ENCODE peak calls at places on chromosomes 11 and 22, in nine cellular contexts. P is mesenteric fat pad; C is heart right ventricle; H is left colon; G is A172; X is substantia nigra; K is Daoy; M is AG09309; Y is stimulated activated CD4-positive, alpha-beta T cell treated with anti-CD3 and anti-CD28 coated beads, Interleukin-1b, Interleukin-23, amount 100 ng/mL, for 24 hours. B is an unnamed sample.
A peak's percentile ranks its signal among the peaks of the same experiment; 100 is the strongest.

GRCh38 chr11:99739464-99740089 is 718.8 kb downstream of the CNTN5 start:
- DNase-seq in P (no peak), C (no peak), H (no peak), G (peak; percentile 22), X (no peak), K (peak; percentile 11), M (no peak), Y (no peak), B (peak; percentile 17)

GRCh38 chr11:7687386-7687785 is 14.1 kb upstream of the CYB5R2 start:
- DNase-seq in P (no peak), C (no peak), H (no peak), G (no peak), X (no peak), K (no peak), M (no peak), Y (no peak), B (no peak)

GRCh38 chr11:18696638-18697225 is 1.8 kb upstream of the TMEM86A start:
- DNase-seq in P (no peak), C (no peak), H (no peak), G (peak; percentile 34), X (no peak), K (peak; percentile 17), M (no peak), Y (no peak), B (no peak)

GRCh38 chr11:128680906-128681305 is 13.0 kb upstream of the FLI1 start:
- DNase-seq in P (no peak), C (no peak), H (no peak), G (no peak), X (no peak), K (no peak), M (no peak), Y (no peak), B (no peak)

GRCh38 chr11:45860764-45861510 is 13.7 kb downstream of the CRY2 start:
- DNase-seq in P (peak; percentile 84), C (peak; percentile 38), H (no peak), G (no peak), X (no peak), K (no peak), M (no peak), Y (no peak), B (no peak)

GRCh38 chr11:125701858-125702621 is 21.4 kb upstream of the ACRV1 start:
- DNase-seq in P (no peak), C (no peak), H (no peak), G (no peak), X (no peak), K (no peak), M (no peak), Y (no peak), B (no peak)

GRCh38 chr22:44574581-44575343 is 76.7 kb upstream of the RTL6 start:
- DNase-seq in P (peak; percentile 76), C (no peak), H (peak; percentile 14), G (peak; percentile 51), X (no peak), K (peak; percentile 26), M (no peak), Y (no peak), B (no peak)

GRCh38 chr11:101436511-101437142 is 147.2 kb downstream of the TRPC6 start:
- DNase-seq in P (no peak), C (no peak), H (no peak), G (peak; percentile 36), X (no peak), K (no peak), M (no peak), Y (no peak), B (peak; percentile 57)

GRCh38 chr22:17213976-17214375 is 5.3 kb downstream of the ADA2 start:
- DNase-seq in P (no peak), C (peak; percentile 69), H (no peak), G (peak; percentile 4), X (no peak), K (peak; percentile 51), M (no peak), Y (no peak), B (no peak)

GRCh38 chr22:21961886-21962654 is 9.4 kb upstream of the PPM1F start:
- DNase-seq in P (no peak), C (no peak), H (peak; percentile 56), G (peak; percentile 62), X (no peak), K (peak; percentile 37), M (no peak), Y (no peak), B (no peak)

GRCh38 chr11:119356349-119357031 is 10.0 kb upstream of the MFRP start:
- DNase-seq in P (peak; percentile 95), C (peak; percentile 84), H (peak; percentile 72), G (no peak), X (peak; percentile 49), K (peak; percentile 87), M (no peak), Y (peak; percentile 63), B (peak; percentile 64)

B was measured in tibial nerve.